ENCODE peak calls at places on chromosome X, in five cellular contexts. One of them, this sample, is unnamed.

GRCh38 chrX:22950278-22951266 is 49.2 kb upstream of the DDX53 start:
- DNase-seq in lung: no peak
- DNase-seq in BE2C: peak
- DNase-seq in AG09309: peak
- DNase-seq in astrocyte of the spinal cord: peak
- DNase-seq in this sample: peak

GRCh38 chrX:20056704-20057103 is 60.0 kb downstream of the MAP7D2 start:
- DNase-seq in BE2C: no peak
- DNase-seq in AG09309: no peak
- DNase-seq in lung: no peak
- DNase-seq in astrocyte of the spinal cord: peak
- DNase-seq in this sample: no peak

GRCh38 chrX:70168238-70169188 is 8.8 kb upstream of the DGAT2L6 start:
- DNase-seq in lung: no peak
- DNase-seq in astrocyte of the spinal cord: peak
- DNase-seq in BE2C: no peak
- DNase-seq in AG09309: peak
- DNase-seq in this sample: peak

GRCh38 chrX:134607523-134607922 is 50.7 kb downstream of the PLAC1 start:
- DNase-seq in AG09309: no peak
- DNase-seq in BE2C: no peak
- DNase-seq in astrocyte of the spinal cord: no peak
- DNase-seq in lung: no peak
- DNase-seq in this sample: no peak

GRCh38 chrX:74613350-74614192 is 853 bp downstream of the RLIM start:
- DNase-seq in BE2C: peak
- DNase-seq in astrocyte of the spinal cord: peak
- DNase-seq in AG09309: no peak
- DNase-seq in lung: no peak
- DNase-seq in this sample: peak

GRCh38 chrX:71256051-71256450 is 2.1 kb upstream of the ZMYM3 start:
- DNase-seq in astrocyte of the spinal cord: no peak
- DNase-seq in BE2C: no peak
- DNase-seq in lung: no peak
- DNase-seq in AG09309: no peak
- DNase-seq in this sample: peak

GRCh38 chrX:15815779-15816452 is 25.6 kb downstream of the ZRSR2 start:
- DNase-seq in AG09309: no peak
- DNase-seq in astrocyte of the spinal cord: no peak
- DNase-seq in lung: no peak
- DNase-seq in BE2C: peak
- DNase-seq in this sample: peak

GRCh38 chrX:31580227-31580626 is 508.4 kb upstream of the FTHL17 start:
- DNase-seq in BE2C: peak
- DNase-seq in lung: no peak
- DNase-seq in astrocyte of the spinal cord: no peak
- DNase-seq in AG09309: no peak
- DNase-seq in this sample: no peak

GRCh38 chrX:28787206-28787605 is 200.0 kb downstream of the IL1RAPL1 start:
- DNase-seq in BE2C: no peak
- DNase-seq in astrocyte of the spinal cord: peak
- DNase-seq in lung: no peak
- DNase-seq in AG09309: no peak
- DNase-seq in this sample: peak

GRCh38 chrX:47351706-47352105 is 18.7 kb upstream of the ZNF157 start:
- DNase-seq in BE2C: no peak
- DNase-seq in AG09309: no peak
- DNase-seq in astrocyte of the spinal cord: no peak
- DNase-seq in lung: no peak
- DNase-seq in this sample: peak

GRCh38 chrX:102887687-102888086 is 49.4 kb upstream of the RAB40AL start:
- DNase-seq in astrocyte of the spinal cord: no peak
- DNase-seq in BE2C: no peak
- DNase-seq in lung: no peak
- DNase-seq in AG09309: no peak
- DNase-seq in this sample: no peak

GRCh38 chrX:20463296-20464075 is 196.8 kb upstream of the RPS6KA3 start:
- DNase-seq in BE2C: no peak
- DNase-seq in AG09309: no peak
- DNase-seq in lung: no peak
- DNase-seq in astrocyte of the spinal cord: no peak
- DNase-seq in this sample: no peak

GRCh38 chrX:85941275-85941674 is 106.1 kb downstream of the CHM start:
- DNase-seq in AG09309: no peak
- DNase-seq in astrocyte of the spinal cord: no peak
- DNase-seq in BE2C: no peak
- DNase-seq in lung: no peak
- DNase-seq in this sample: no peak

GRCh38 chrX:119266364-119266995 is 30.4 kb downstream of the PGRMC1 start:
- DNase-seq in AG09309: no peak
- DNase-seq in lung: no peak
- DNase-seq in BE2C: peak
- DNase-seq in astrocyte of the spinal cord: peak
- DNase-seq in this sample: peak

GRCh38 chrX:46978341-46979291 is 66.4 kb downstream of the JADE3 start:
- DNase-seq in AG09309: peak
- DNase-seq in astrocyte of the spinal cord: peak
- DNase-seq in lung: peak
- DNase-seq in BE2C: peak
- DNase-seq in this sample: peak

GRCh38 chrX:31743004-31743403 is 671.2 kb upstream of the FTHL17 start:
- DNase-seq in BE2C: no peak
- DNase-seq in lung: no peak
- DNase-seq in AG09309: no peak
- DNase-seq in astrocyte of the spinal cord: no peak
- DNase-seq in this sample: no peak

GRCh38 chrX:69388526-69388925 is 115.6 kb upstream of the NALF2 start:
- DNase-seq in lung: no peak
- DNase-seq in astrocyte of the spinal cord: no peak
- DNase-seq in AG09309: no peak
- DNase-seq in BE2C: no peak
- DNase-seq in this sample: no peak

GRCh38 chrX:20529301-20529700 is 262.6 kb upstream of the RPS6KA3 start:
- DNase-seq in lung: no peak
- DNase-seq in AG09309: no peak
- DNase-seq in BE2C: no peak
- DNase-seq in astrocyte of the spinal cord: no peak
- DNase-seq in this sample: no peak

GRCh38 chrX:66638591-66639500 is at the start of gene EDA2R:
- DNase-seq in AG09309: peak
- DNase-seq in astrocyte of the spinal cord: peak
- DNase-seq in BE2C: no peak
- DNase-seq in lung: peak
- DNase-seq in this sample: peak

GRCh38 chrX:48937065-48937907 is 18.5 kb upstream of the PIM2 start:
- DNase-seq in lung: peak
- DNase-seq in astrocyte of the spinal cord: peak
- DNase-seq in AG09309: no peak
- DNase-seq in BE2C: no peak
- DNase-seq in this sample: peak

GRCh38 chrX:121365572-121366161 is 318.3 kb downstream of the GLUD2 start:
- DNase-seq in lung: no peak
- DNase-seq in astrocyte of the spinal cord: no peak
- DNase-seq in BE2C: no peak
- DNase-seq in AG09309: no peak
- DNase-seq in this sample: no peak

GRCh38 chrX:16748425-16748824 is 29.0 kb downstream of the SYAP1 start:
- DNase-seq in AG09309: no peak
- DNase-seq in BE2C: no peak
- DNase-seq in lung: no peak
- DNase-seq in astrocyte of the spinal cord: no peak
- DNase-seq in this sample: no peak

GRCh38 chrX:121579016-121579760 is 531.8 kb downstream of the GLUD2 start:
- DNase-seq in BE2C: no peak
- DNase-seq in lung: no peak
- DNase-seq in AG09309: no peak
- DNase-seq in astrocyte of the spinal cord: peak
- DNase-seq in this sample: peak

GRCh38 chrX:108494416-108495095 is 54.9 kb downstream of the COL4A5 start:
- DNase-seq in AG09309: no peak
- DNase-seq in astrocyte of the spinal cord: peak
- DNase-seq in BE2C: no peak
- DNase-seq in lung: no peak
- DNase-seq in this sample: peak

GRCh38 chrX:21153503-21153902 is 220.7 kb upstream of the CNKSR2 start:
- DNase-seq in AG09309: no peak
- DNase-seq in BE2C: no peak
- DNase-seq in astrocyte of the spinal cord: no peak
- DNase-seq in lung: no peak
- DNase-seq in this sample: peak

GRCh38 chrX:132086717-132087116 is 41.1 kb downstream of the FRMD7 start:
- DNase-seq in AG09309: no peak
- DNase-seq in BE2C: no peak
- DNase-seq in lung: no peak
- DNase-seq in astrocyte of the spinal cord: no peak
- DNase-seq in this sample: peak

GRCh38 chrX:139783959-139784358 is 76.0 kb upstream of the MCF2 start:
- DNase-seq in astrocyte of the spinal cord: no peak
- DNase-seq in AG09309: no peak
- DNase-seq in lung: no peak
- DNase-seq in BE2C: no peak
- DNase-seq in this sample: no peak

GRCh38 chrX:6898371-6898770 is 249.1 kb upstream of the STS start:
- DNase-seq in AG09309: no peak
- DNase-seq in lung: no peak
- DNase-seq in astrocyte of the spinal cord: no peak
- DNase-seq in BE2C: no peak
- DNase-seq in this sample: no peak

GRCh38 chrX:10902001-10902400 is 209.1 kb upstream of the HCCS start:
- DNase-seq in AG09309: no peak
- DNase-seq in astrocyte of the spinal cord: no peak
- DNase-seq in lung: no peak
- DNase-seq in BE2C: no peak
- DNase-seq in this sample: peak

GRCh38 chrX:67384403-67384802 is 159.4 kb upstream of the AR start:
- DNase-seq in AG09309: no peak
- DNase-seq in astrocyte of the spinal cord: no peak
- DNase-seq in lung: no peak
- DNase-seq in BE2C: no peak
- DNase-seq in this sample: no peak

GRCh38 chrX:106932960-106933537 is 12.8 kb downstream of the CLDN2 start:
- DNase-seq in astrocyte of the spinal cord: no peak
- DNase-seq in lung: no peak
- DNase-seq in BE2C: no peak
- DNase-seq in AG09309: no peak
- DNase-seq in this sample: peak

GRCh38 chrX:2423293-2423692 is 77.5 kb downstream of the DHRSX start:
- DNase-seq in BE2C: no peak
- DNase-seq in AG09309: peak
- DNase-seq in astrocyte of the spinal cord: peak
- DNase-seq in lung: no peak
- DNase-seq in this sample: peak

GRCh38 chrX:118420462-118420861 is 74.6 kb downstream of the WDR44 start:
- DNase-seq in lung: no peak
- DNase-seq in BE2C: no peak
- DNase-seq in AG09309: no peak
- DNase-seq in astrocyte of the spinal cord: peak
- DNase-seq in this sample: peak

GRCh38 chrX:14829643-14830042 is 43.2 kb downstream of the FANCB start:
- DNase-seq in astrocyte of the spinal cord: no peak
- DNase-seq in BE2C: no peak
- DNase-seq in lung: no peak
- DNase-seq in AG09309: no peak
- DNase-seq in this sample: no peak

GRCh38 chrX:38215141-38215540 is 5.5 kb downstream of the SRPX start:
- DNase-seq in AG09309: peak
- DNase-seq in BE2C: no peak
- DNase-seq in astrocyte of the spinal cord: peak
- DNase-seq in lung: no peak
- DNase-seq in this sample: peak
- H3K4me3 ChIP-seq in AG09309: no peak
- H3K4me3 ChIP-seq in BE2C: no peak
- H3K4me3 ChIP-seq in astrocyte of the spinal cord: no peak
- H3K4me3 ChIP-seq in lung: no peak
- H3K4me3 ChIP-seq in this sample: peak

GRCh38 chrX:136170109-136170800 is 22.9 kb downstream of the FHL1 start:
- DNase-seq in BE2C: no peak
- DNase-seq in astrocyte of the spinal cord: peak
- DNase-seq in AG09309: no peak
- DNase-seq in lung: no peak
- DNase-seq in this sample: peak
- TF ChIP-seq CTCF in BE2C: no peak
- TF ChIP-seq CTCF in astrocyte of the spinal cord: peak
- TF ChIP-seq CTCF in AG09309: peak
- TF ChIP-seq CTCF in lung: no peak
- TF ChIP-seq CTCF in this sample: peak

GRCh38 chrX:101407748-101408529 is at the start of the genes GLA and HNRNPH2:
- DNase-seq in lung: peak
- DNase-seq in AG09309: peak
- DNase-seq in astrocyte of the spinal cord: peak
- DNase-seq in BE2C: peak
- DNase-seq in this sample: peak

GRCh38 chrX:101410461-101410860 is 2.4 kb downstream of the HNRNPH2 start:
- DNase-seq in AG09309: no peak
- DNase-seq in astrocyte of the spinal cord: no peak
- DNase-seq in BE2C: no peak
- DNase-seq in lung: no peak
- DNase-seq in this sample: no peak

GRCh38 chrX:101407167-101407747 is 468 bp downstream of the GLA start:
- DNase-seq in lung: no peak
- DNase-seq in AG09309: no peak
- DNase-seq in astrocyte of the spinal cord: no peak
- DNase-seq in BE2C: no peak
- DNase-seq in this sample: no peak

GRCh38 chrX:101409043-101409442 is 1.0 kb downstream of the HNRNPH2 start:
- DNase-seq in astrocyte of the spinal cord: no peak
- DNase-seq in BE2C: no peak
- DNase-seq in lung: no peak
- DNase-seq in AG09309: no peak
- DNase-seq in this sample: no peak

GRCh38 chrX:101408530-101408836 is 461 bp downstream of the HNRNPH2 start:
- DNase-seq in astrocyte of the spinal cord: no peak
- DNase-seq in lung: no peak
- DNase-seq in BE2C: no peak
- DNase-seq in AG09309: no peak
- DNase-seq in this sample: no peak
- H3K4me3 ChIP-seq in astrocyte of the spinal cord: peak
- H3K4me3 ChIP-seq in lung: peak
- H3K4me3 ChIP-seq in BE2C: peak
- H3K4me3 ChIP-seq in AG09309: peak
- H3K4me3 ChIP-seq in this sample: peak

DNA sequence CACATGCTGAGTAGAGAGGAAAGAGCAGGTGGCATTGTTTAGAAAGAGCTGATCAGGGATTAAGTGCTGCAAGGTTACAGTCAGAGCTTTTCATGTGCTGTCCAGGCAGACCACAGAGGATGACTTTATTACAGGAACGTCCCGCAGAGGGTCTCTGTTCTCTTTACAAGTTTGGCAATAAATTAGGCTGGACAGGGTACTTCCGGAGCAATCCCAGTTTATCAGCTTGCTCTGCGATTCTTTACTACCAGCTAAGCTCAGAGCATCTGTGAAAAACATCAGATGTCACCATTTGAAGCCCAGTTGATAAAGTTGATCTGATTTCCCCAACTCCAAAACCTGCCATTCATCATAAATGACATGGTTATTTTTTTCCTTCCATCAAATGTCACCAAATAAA is 633.1 kb downstream of the NLGN4X start:
- DNase-seq in lung: no peak
- DNase-seq in AG09309: no peak
- DNase-seq in astrocyte of the spinal cord: no peak
- DNase-seq in BE2C: no peak
- DNase-seq in this sample: no peak
- TF ChIP-seq CTCF in lung: no peak
- TF ChIP-seq CTCF in AG09309: no peak
- TF ChIP-seq CTCF in astrocyte of the spinal cord: no peak
- TF ChIP-seq CTCF in BE2C: no peak
- TF ChIP-seq CTCF in this sample: no peak

GRCh38 chrX:43881410-43882293 is 598 bp downstream of the MAOB start:
- DNase-seq in AG09309: no peak
- DNase-seq in lung: no peak
- DNase-seq in BE2C: no peak
- DNase-seq in astrocyte of the spinal cord: no peak
- DNase-seq in this sample: no peak
- H3K4me3 ChIP-seq in AG09309: no peak
- H3K4me3 ChIP-seq in lung: peak
- H3K4me3 ChIP-seq in BE2C: no peak
- H3K4me3 ChIP-seq in astrocyte of the spinal cord: no peak
- H3K4me3 ChIP-seq in this sample: no peak

This sample was measured in fibroblast of pulmonary artery.